ENCODE peak calls at places on chromosome 16, in nine cellular contexts. One of them, this sample, is unnamed.

GRCh38 chr16:68234188-68235104 is 1.5 kb downstream of the ESRP2 start:
- DNase-seq in prostate gland: peak; percentile 79
- DNase-seq in ovary: peak; percentile 45
- DNase-seq in stomach: peak; percentile 99
- DNase-seq in H54: no peak
- DNase-seq in breast epithelium: peak; percentile 86
- DNase-seq in HCT116: peak; percentile 61
- DNase-seq in A549: no peak
- DNase-seq in heart left ventricle: no peak
- DNase-seq in this sample: no peak

GRCh38 chr16:78763821-78764440 is 664.5 kb downstream of the WWOX start:
- DNase-seq in prostate gland: no peak
- DNase-seq in ovary: no peak
- DNase-seq in stomach: no peak
- DNase-seq in H54: no peak
- DNase-seq in breast epithelium: no peak
- DNase-seq in HCT116: no peak
- DNase-seq in A549: no peak
- DNase-seq in heart left ventricle: no peak
- DNase-seq in this sample: no peak

GRCh38 chr16:8070501-8070900 is 519.8 kb downstream of the TMEM114 start:
- DNase-seq in prostate gland: no peak
- DNase-seq in ovary: no peak
- DNase-seq in stomach: no peak
- DNase-seq in H54: no peak
- DNase-seq in breast epithelium: no peak
- DNase-seq in HCT116: no peak
- DNase-seq in A549: no peak
- DNase-seq in heart left ventricle: no peak
- DNase-seq in this sample: no peak

GRCh38 chr16:72679856-72680255 is 368.1 kb downstream of the ZFHX3 start:
- DNase-seq in prostate gland: no peak
- DNase-seq in ovary: no peak
- DNase-seq in stomach: no peak
- DNase-seq in H54: no peak
- DNase-seq in breast epithelium: no peak
- DNase-seq in HCT116: no peak
- DNase-seq in A549: no peak
- DNase-seq in heart left ventricle: no peak
- DNase-seq in this sample: no peak

GRCh38 chr16:87389245-87389644 is 2.9 kb upstream of the MAP1LC3B start:
- DNase-seq in prostate gland: no peak
- DNase-seq in ovary: peak; percentile 5
- DNase-seq in stomach: no peak
- DNase-seq in H54: no peak
- DNase-seq in breast epithelium: no peak
- DNase-seq in HCT116: no peak
- DNase-seq in A549: no peak
- DNase-seq in heart left ventricle: no peak
- DNase-seq in this sample: no peak

GRCh38 chr16:78462261-78463208 is 363.1 kb downstream of the WWOX start:
- DNase-seq in prostate gland: no peak
- DNase-seq in ovary: no peak
- DNase-seq in stomach: no peak
- DNase-seq in H54: no peak
- DNase-seq in breast epithelium: no peak
- DNase-seq in HCT116: no peak
- DNase-seq in A549: no peak
- DNase-seq in heart left ventricle: no peak
- DNase-seq in this sample: no peak

GRCh38 chr16:64892843-64893242 is 229.0 kb downstream of the CDH11 start:
- DNase-seq in prostate gland: no peak
- DNase-seq in ovary: no peak
- DNase-seq in stomach: no peak
- DNase-seq in H54: no peak
- DNase-seq in breast epithelium: no peak
- DNase-seq in HCT116: no peak
- DNase-seq in A549: no peak
- DNase-seq in heart left ventricle: no peak
- DNase-seq in this sample: no peak

GRCh38 chr16:87725596-87726235 is 40.1 kb downstream of the KLHDC4 start:
- DNase-seq in prostate gland: no peak
- DNase-seq in ovary: no peak
- DNase-seq in stomach: no peak
- DNase-seq in H54: no peak
- DNase-seq in breast epithelium: no peak
- DNase-seq in HCT116: no peak
- DNase-seq in A549: peak; percentile 27
- DNase-seq in heart left ventricle: no peak
- DNase-seq in this sample: no peak

GRCh38 chr16:83913234-83913633 is 14.3 kb downstream of the MLYCD start:
- DNase-seq in prostate gland: no peak
- DNase-seq in ovary: no peak
- DNase-seq in stomach: no peak
- DNase-seq in H54: no peak
- DNase-seq in breast epithelium: no peak
- DNase-seq in HCT116: no peak
- DNase-seq in A549: no peak
- DNase-seq in heart left ventricle: peak; percentile 92
- DNase-seq in this sample: no peak

GRCh38 chr16:4301177-4301576 is 14.7 kb upstream of the GLIS2 start:
- DNase-seq in prostate gland: no peak
- DNase-seq in ovary: no peak
- DNase-seq in stomach: no peak
- DNase-seq in H54: no peak
- DNase-seq in breast epithelium: no peak
- DNase-seq in HCT116: no peak
- DNase-seq in A549: no peak
- DNase-seq in heart left ventricle: no peak
- DNase-seq in this sample: no peak

GRCh38 chr16:77624085-77624484 is 98.2 kb upstream of the NUDT7 start:
- DNase-seq in prostate gland: no peak
- DNase-seq in ovary: no peak
- DNase-seq in stomach: no peak
- DNase-seq in H54: no peak
- DNase-seq in breast epithelium: no peak
- DNase-seq in HCT116: no peak
- DNase-seq in A549: no peak
- DNase-seq in heart left ventricle: no peak
- DNase-seq in this sample: no peak

GRCh38 chr16:85417156-85417860 is 195.8 kb upstream of the GSE1 start:
- DNase-seq in prostate gland: no peak
- DNase-seq in ovary: peak; percentile 17
- DNase-seq in stomach: no peak
- DNase-seq in H54: no peak
- DNase-seq in breast epithelium: no peak
- DNase-seq in HCT116: no peak
- DNase-seq in A549: no peak
- DNase-seq in heart left ventricle: peak; percentile 18
- DNase-seq in this sample: no peak

GRCh38 chr16:69858196-69859104 is 92.7 kb upstream of the CLEC18A start:
- DNase-seq in prostate gland: no peak
- DNase-seq in ovary: no peak
- DNase-seq in stomach: no peak
- DNase-seq in H54: no peak
- DNase-seq in breast epithelium: no peak
- DNase-seq in HCT116: no peak
- DNase-seq in A549: no peak
- DNase-seq in heart left ventricle: no peak
- DNase-seq in this sample: no peak

GRCh38 chr16:27818231-27818630 is 245.3 kb downstream of the GSG1L start:
- DNase-seq in prostate gland: no peak
- DNase-seq in ovary: no peak
- DNase-seq in stomach: no peak
- DNase-seq in H54: no peak
- DNase-seq in breast epithelium: no peak
- DNase-seq in HCT116: no peak
- DNase-seq in A549: no peak
- DNase-seq in heart left ventricle: no peak
- DNase-seq in this sample: no peak

GRCh38 chr16:83744521-83744981 is 63.2 kb upstream of the HSBP1 start:
- DNase-seq in prostate gland: no peak
- DNase-seq in ovary: no peak
- DNase-seq in stomach: no peak
- DNase-seq in H54: peak; percentile 74
- DNase-seq in breast epithelium: peak; percentile 30
- DNase-seq in HCT116: no peak
- DNase-seq in A549: no peak
- DNase-seq in heart left ventricle: peak; percentile 51
- DNase-seq in this sample: no peak

GRCh38 chr16:84532299-84532724 is 27.9 kb upstream of the MEAK7 start:
- DNase-seq in prostate gland: peak; percentile 35
- DNase-seq in ovary: peak; percentile 51
- DNase-seq in stomach: no peak
- DNase-seq in H54: peak; percentile 86
- DNase-seq in breast epithelium: peak; percentile 78
- DNase-seq in HCT116: no peak
- DNase-seq in A549: peak; percentile 85
- DNase-seq in heart left ventricle: peak; percentile 76
- DNase-seq in this sample: peak; percentile 30

GRCh38 chr16:57991551-57992059 is 8.9 kb downstream of the ZNF319 start:
- DNase-seq in prostate gland: no peak
- DNase-seq in ovary: no peak
- DNase-seq in stomach: no peak
- DNase-seq in H54: no peak
- DNase-seq in breast epithelium: no peak
- DNase-seq in HCT116: no peak
- DNase-seq in A549: no peak
- DNase-seq in heart left ventricle: no peak
- DNase-seq in this sample: no peak

GRCh38 chr16:11175106-11175795 is 80.8 kb downstream of the SOCS1 start:
- DNase-seq in prostate gland: no peak
- DNase-seq in ovary: no peak
- DNase-seq in stomach: no peak
- DNase-seq in H54: no peak
- DNase-seq in breast epithelium: no peak
- DNase-seq in HCT116: no peak
- DNase-seq in A549: no peak
- DNase-seq in heart left ventricle: no peak
- DNase-seq in this sample: no peak

GRCh38 chr16:85123891-85124635 is 11.8 kb upstream of the CIBAR2 start:
- DNase-seq in prostate gland: no peak
- DNase-seq in ovary: no peak
- DNase-seq in stomach: no peak
- DNase-seq in H54: peak; percentile 83
- DNase-seq in breast epithelium: peak; percentile 82
- DNase-seq in HCT116: no peak
- DNase-seq in A549: peak; percentile 34
- DNase-seq in heart left ventricle: peak; percentile 79
- DNase-seq in this sample: no peak

GRCh38 chr16:2883027-2883846 is at the start of gene FLYWCH2:
- DNase-seq in prostate gland: peak; percentile 98
- DNase-seq in ovary: peak; percentile 100
- DNase-seq in stomach: peak; percentile 100
- DNase-seq in H54: peak; percentile 86
- DNase-seq in breast epithelium: peak; percentile 98
- DNase-seq in HCT116: peak; percentile 91
- DNase-seq in A549: peak; percentile 97
- DNase-seq in heart left ventricle: peak; percentile 98
- DNase-seq in this sample: peak; percentile 99

GRCh38 chr16:2879854-2880508 is 3.0 kb upstream of the FLYWCH2 start:
- DNase-seq in prostate gland: no peak
- DNase-seq in ovary: no peak
- DNase-seq in stomach: no peak
- DNase-seq in H54: no peak
- DNase-seq in breast epithelium: no peak
- DNase-seq in HCT116: no peak
- DNase-seq in A549: no peak
- DNase-seq in heart left ventricle: no peak
- DNase-seq in this sample: no peak

GRCh38 chr16:2884041-2884451 is 1.0 kb downstream of the FLYWCH2 start:
- DNase-seq in prostate gland: no peak
- DNase-seq in ovary: no peak
- DNase-seq in stomach: no peak
- DNase-seq in H54: no peak
- DNase-seq in breast epithelium: no peak
- DNase-seq in HCT116: no peak
- DNase-seq in A549: no peak
- DNase-seq in heart left ventricle: no peak
- DNase-seq in this sample: no peak

GRCh38 chr16:2882460-2883026 is 472 bp upstream of the FLYWCH2 start:
- DNase-seq in prostate gland: peak; percentile 99
- DNase-seq in ovary: peak; percentile 95
- DNase-seq in stomach: peak; percentile 98
- DNase-seq in H54: peak; percentile 90
- DNase-seq in breast epithelium: peak; percentile 99
- DNase-seq in HCT116: peak; percentile 99
- DNase-seq in A549: peak; percentile 99
- DNase-seq in heart left ventricle: peak; percentile 99
- DNase-seq in this sample: peak; percentile 98
- TF ChIP-seq POLR2A in prostate gland: peak; percentile 21
- TF ChIP-seq POLR2A in ovary: no peak
- TF ChIP-seq POLR2A in stomach: no peak
- TF ChIP-seq POLR2A in H54: no peak
- TF ChIP-seq POLR2A in breast epithelium: no peak
- TF ChIP-seq POLR2A in HCT116: peak; percentile 38
- TF ChIP-seq POLR2A in A549: peak; percentile 44
- TF ChIP-seq POLR2A in heart left ventricle: no peak
- TF ChIP-seq POLR2A in this sample: no peak

GRCh38 chr16:50419116-50419515 is 50.3 kb upstream of the BRD7 start:
- DNase-seq in prostate gland: no peak
- DNase-seq in ovary: no peak
- DNase-seq in stomach: no peak
- DNase-seq in H54: no peak
- DNase-seq in breast epithelium: no peak
- DNase-seq in HCT116: no peak
- DNase-seq in A549: no peak
- DNase-seq in heart left ventricle: no peak
- DNase-seq in this sample: no peak
- TF ChIP-seq POLR2A in prostate gland: no peak
- TF ChIP-seq POLR2A in ovary: no peak
- TF ChIP-seq POLR2A in stomach: no peak
- TF ChIP-seq POLR2A in H54: no peak
- TF ChIP-seq POLR2A in breast epithelium: no peak
- TF ChIP-seq POLR2A in HCT116: no peak
- TF ChIP-seq POLR2A in A549: no peak
- TF ChIP-seq POLR2A in heart left ventricle: no peak
- TF ChIP-seq POLR2A in this sample: no peak

GRCh38 chr16:23385441-23385840 is 67.5 kb downstream of the COG7 start:
- DNase-seq in prostate gland: no peak
- DNase-seq in ovary: no peak
- DNase-seq in stomach: no peak
- DNase-seq in H54: no peak
- DNase-seq in breast epithelium: no peak
- DNase-seq in HCT116: no peak
- DNase-seq in A549: no peak
- DNase-seq in heart left ventricle: no peak
- DNase-seq in this sample: no peak
- TF ChIP-seq POLR2A in prostate gland: no peak
- TF ChIP-seq POLR2A in ovary: no peak
- TF ChIP-seq POLR2A in stomach: no peak
- TF ChIP-seq POLR2A in H54: no peak
- TF ChIP-seq POLR2A in breast epithelium: no peak
- TF ChIP-seq POLR2A in HCT116: no peak
- TF ChIP-seq POLR2A in A549: no peak
- TF ChIP-seq POLR2A in heart left ventricle: no peak
- TF ChIP-seq POLR2A in this sample: no peak

DNA sequence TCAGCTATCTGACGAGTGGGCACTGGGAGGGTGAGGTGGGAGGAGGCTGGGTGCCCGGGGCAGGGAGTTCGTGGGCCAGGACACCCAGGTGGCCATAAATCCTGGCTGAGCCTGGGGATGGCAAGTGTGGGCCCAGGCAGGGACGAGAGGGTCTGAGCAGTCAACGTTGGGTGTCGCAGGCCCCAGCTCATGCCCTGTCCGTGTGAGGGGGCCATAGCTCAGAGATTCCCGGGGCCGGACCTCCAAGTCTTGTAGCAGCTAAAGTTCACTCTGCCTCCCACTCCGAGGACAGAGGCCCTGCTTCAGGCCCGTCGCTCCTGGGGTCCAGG is 34.4 kb downstream of the CTU2 start:
- DNase-seq in prostate gland: no peak
- DNase-seq in ovary: no peak
- DNase-seq in stomach: no peak
- DNase-seq in H54: no peak
- DNase-seq in breast epithelium: no peak
- DNase-seq in HCT116: no peak
- DNase-seq in A549: no peak
- DNase-seq in heart left ventricle: no peak
- DNase-seq in this sample: no peak
- TF ChIP-seq POLR2A in prostate gland: no peak
- TF ChIP-seq POLR2A in ovary: no peak
- TF ChIP-seq POLR2A in stomach: no peak
- TF ChIP-seq POLR2A in H54: no peak
- TF ChIP-seq POLR2A in breast epithelium: no peak
- TF ChIP-seq POLR2A in HCT116: no peak
- TF ChIP-seq POLR2A in A549: no peak
- TF ChIP-seq POLR2A in heart left ventricle: no peak
- TF ChIP-seq POLR2A in this sample: no peak

This sample was measured in tibial nerve.